ENCODE peak calls at places on chromosomes 6 and 20, in seven cellular contexts. One of them, this sample, is unnamed.

GRCh38 chr6:166104872-166105271 is 62.8 kb downstream of the TBXT start:
- DNase-seq in PC-9: no peak
- DNase-seq in GM23338: no peak
- DNase-seq in tibial nerve: no peak
- DNase-seq in foreskin keratinocyte: no peak
- DNase-seq in ascending aorta: no peak
- DNase-seq in vagina: no peak
- DNase-seq in this sample: no peak

GRCh38 chr20:6265204-6265904 is 142.5 kb upstream of the FERMT1 start:
- DNase-seq in PC-9: no peak
- DNase-seq in GM23338: peak; percentile 61
- DNase-seq in tibial nerve: no peak
- DNase-seq in foreskin keratinocyte: peak; percentile 70
- DNase-seq in ascending aorta: no peak
- DNase-seq in vagina: no peak
- DNase-seq in this sample: no peak

GRCh38 chr20:56223352-56223751 is 25.2 kb upstream of the MC3R start:
- DNase-seq in PC-9: no peak
- DNase-seq in GM23338: no peak
- DNase-seq in tibial nerve: no peak
- DNase-seq in foreskin keratinocyte: peak; percentile 76
- DNase-seq in ascending aorta: no peak
- DNase-seq in vagina: no peak
- DNase-seq in this sample: no peak

GRCh38 chr6:71489736-71490135 is 201.1 kb downstream of the OGFRL1 start:
- DNase-seq in PC-9: peak; percentile 98
- DNase-seq in GM23338: peak; percentile 15
- DNase-seq in tibial nerve: no peak
- DNase-seq in foreskin keratinocyte: peak; percentile 73
- DNase-seq in ascending aorta: no peak
- DNase-seq in vagina: no peak
- DNase-seq in this sample: no peak

GRCh38 chr20:48697845-48698491 is 129.8 kb downstream of the PREX1 start:
- DNase-seq in PC-9: peak; percentile 96
- DNase-seq in GM23338: no peak
- DNase-seq in tibial nerve: no peak
- DNase-seq in foreskin keratinocyte: peak; percentile 70
- DNase-seq in ascending aorta: peak; percentile 59
- DNase-seq in vagina: no peak
- DNase-seq in this sample: peak; percentile 26

GRCh38 chr6:169839493-169839892 is 88.1 kb downstream of the ERMARD start:
- DNase-seq in PC-9: no peak
- DNase-seq in GM23338: no peak
- DNase-seq in tibial nerve: no peak
- DNase-seq in foreskin keratinocyte: no peak
- DNase-seq in ascending aorta: no peak
- DNase-seq in vagina: peak; percentile 56
- DNase-seq in this sample: no peak

GRCh38 chr6:149545258-149545753 is 537 bp downstream of the PPIL4 start:
- DNase-seq in PC-9: peak; percentile 40
- DNase-seq in GM23338: peak; percentile 64
- DNase-seq in tibial nerve: no peak
- DNase-seq in foreskin keratinocyte: peak; percentile 54
- DNase-seq in ascending aorta: no peak
- DNase-seq in vagina: peak; percentile 87
- DNase-seq in this sample: peak; percentile 35

GRCh38 chr20:36273414-36274247 is 32.5 kb upstream of the DLGAP4 start:
- DNase-seq in PC-9: no peak
- DNase-seq in GM23338: peak; percentile 44
- DNase-seq in tibial nerve: no peak
- DNase-seq in foreskin keratinocyte: peak; percentile 12
- DNase-seq in ascending aorta: no peak
- DNase-seq in vagina: no peak
- DNase-seq in this sample: no peak

GRCh38 chr6:163529605-163530004 is 115.1 kb downstream of the QKI start:
- DNase-seq in PC-9: no peak
- DNase-seq in GM23338: no peak
- DNase-seq in tibial nerve: no peak
- DNase-seq in foreskin keratinocyte: peak; percentile 92
- DNase-seq in ascending aorta: no peak
- DNase-seq in vagina: no peak
- DNase-seq in this sample: no peak

GRCh38 chr6:12751694-12752304 is 35.2 kb downstream of the PHACTR1 start:
- DNase-seq in PC-9: no peak
- DNase-seq in GM23338: peak; percentile 90
- DNase-seq in tibial nerve: no peak
- DNase-seq in foreskin keratinocyte: peak; percentile 42
- DNase-seq in ascending aorta: no peak
- DNase-seq in vagina: no peak
- DNase-seq in this sample: no peak

GRCh38 chr20:49282584-49283171 is 4.8 kb upstream of the ZNFX1 start:
- DNase-seq in PC-9: no peak
- DNase-seq in GM23338: peak; percentile 42
- DNase-seq in tibial nerve: no peak
- DNase-seq in foreskin keratinocyte: no peak
- DNase-seq in ascending aorta: no peak
- DNase-seq in vagina: no peak
- DNase-seq in this sample: no peak

GRCh38 chr6:77341058-77341986 is 122.0 kb downstream of the HTR1B start:
- DNase-seq in PC-9: no peak
- DNase-seq in GM23338: no peak
- DNase-seq in tibial nerve: no peak
- DNase-seq in foreskin keratinocyte: no peak
- DNase-seq in ascending aorta: no peak
- DNase-seq in vagina: no peak
- DNase-seq in this sample: no peak

GRCh38 chr6:126094411-126094810 is 108.1 kb downstream of the TRMT11 start:
- DNase-seq in PC-9: no peak
- DNase-seq in GM23338: no peak
- DNase-seq in tibial nerve: no peak
- DNase-seq in foreskin keratinocyte: no peak
- DNase-seq in ascending aorta: no peak
- DNase-seq in vagina: no peak
- DNase-seq in this sample: no peak

GRCh38 chr6:137878810-137879285 is 11.8 kb downstream of the TNFAIP3 start:
- DNase-seq in PC-9: no peak
- DNase-seq in GM23338: peak; percentile 92
- DNase-seq in tibial nerve: no peak
- DNase-seq in foreskin keratinocyte: peak; percentile 3
- DNase-seq in ascending aorta: no peak
- DNase-seq in vagina: peak; percentile 72
- DNase-seq in this sample: no peak

GRCh38 chr6:137646506-137646905 is 152.3 kb upstream of the OLIG3 start:
- DNase-seq in PC-9: no peak
- DNase-seq in GM23338: no peak
- DNase-seq in tibial nerve: no peak
- DNase-seq in foreskin keratinocyte: no peak
- DNase-seq in ascending aorta: no peak
- DNase-seq in vagina: no peak
- DNase-seq in this sample: no peak

GRCh38 chr6:37565267-37566208 is 65.8 kb upstream of the CCDC167 start:
- DNase-seq in PC-9: no peak
- DNase-seq in GM23338: peak; percentile 85
- DNase-seq in tibial nerve: no peak
- DNase-seq in foreskin keratinocyte: no peak
- DNase-seq in ascending aorta: no peak
- DNase-seq in vagina: no peak
- DNase-seq in this sample: no peak

GRCh38 chr20:56187791-56188190 is 60.7 kb upstream of the MC3R start:
- DNase-seq in PC-9: no peak
- DNase-seq in GM23338: no peak
- DNase-seq in tibial nerve: no peak
- DNase-seq in foreskin keratinocyte: no peak
- DNase-seq in ascending aorta: no peak
- DNase-seq in vagina: no peak
- DNase-seq in this sample: no peak

GRCh38 chr20:49874601-49875116 is 40.7 kb downstream of the SPATA2 start:
- DNase-seq in PC-9: no peak
- DNase-seq in GM23338: no peak
- DNase-seq in tibial nerve: no peak
- DNase-seq in foreskin keratinocyte: no peak
- DNase-seq in ascending aorta: no peak
- DNase-seq in vagina: no peak
- DNase-seq in this sample: no peak

GRCh38 chr6:63571382-63571882 is 848 bp upstream of the LOC128125822 start:
- DNase-seq in PC-9: no peak
- DNase-seq in GM23338: peak; percentile 1
- DNase-seq in tibial nerve: no peak
- DNase-seq in foreskin keratinocyte: no peak
- DNase-seq in ascending aorta: no peak
- DNase-seq in vagina: no peak
- DNase-seq in this sample: no peak

GRCh38 chr6:88477411-88477810 is 311.3 kb upstream of the CNR1 start:
- DNase-seq in PC-9: no peak
- DNase-seq in GM23338: no peak
- DNase-seq in tibial nerve: no peak
- DNase-seq in foreskin keratinocyte: no peak
- DNase-seq in ascending aorta: no peak
- DNase-seq in vagina: no peak
- DNase-seq in this sample: no peak

GRCh38 chr6:56756219-56756789 is 113.6 kb upstream of the DST start:
- DNase-seq in PC-9: no peak
- DNase-seq in GM23338: no peak
- DNase-seq in tibial nerve: no peak
- DNase-seq in foreskin keratinocyte: no peak
- DNase-seq in ascending aorta: no peak
- DNase-seq in vagina: no peak
- DNase-seq in this sample: no peak

GRCh38 chr6:97778290-97779038 is 495.4 kb upstream of the MMS22L start:
- DNase-seq in PC-9: no peak
- DNase-seq in GM23338: peak; percentile 97
- DNase-seq in tibial nerve: no peak
- DNase-seq in foreskin keratinocyte: peak; percentile 34
- DNase-seq in ascending aorta: no peak
- DNase-seq in vagina: no peak
- DNase-seq in this sample: no peak
- H3K27ac ChIP-seq in PC-9: no peak overlapping the region
- H3K27ac ChIP-seq in GM23338: peak overlapping the region; percentile 94
- H3K27ac ChIP-seq in tibial nerve: no peak overlapping the region
- H3K27ac ChIP-seq in foreskin keratinocyte: no peak overlapping the region
- H3K27ac ChIP-seq in ascending aorta: no peak overlapping the region
- H3K27ac ChIP-seq in vagina: no peak overlapping the region
- H3K27ac ChIP-seq in this sample: no peak overlapping the region

DNA sequence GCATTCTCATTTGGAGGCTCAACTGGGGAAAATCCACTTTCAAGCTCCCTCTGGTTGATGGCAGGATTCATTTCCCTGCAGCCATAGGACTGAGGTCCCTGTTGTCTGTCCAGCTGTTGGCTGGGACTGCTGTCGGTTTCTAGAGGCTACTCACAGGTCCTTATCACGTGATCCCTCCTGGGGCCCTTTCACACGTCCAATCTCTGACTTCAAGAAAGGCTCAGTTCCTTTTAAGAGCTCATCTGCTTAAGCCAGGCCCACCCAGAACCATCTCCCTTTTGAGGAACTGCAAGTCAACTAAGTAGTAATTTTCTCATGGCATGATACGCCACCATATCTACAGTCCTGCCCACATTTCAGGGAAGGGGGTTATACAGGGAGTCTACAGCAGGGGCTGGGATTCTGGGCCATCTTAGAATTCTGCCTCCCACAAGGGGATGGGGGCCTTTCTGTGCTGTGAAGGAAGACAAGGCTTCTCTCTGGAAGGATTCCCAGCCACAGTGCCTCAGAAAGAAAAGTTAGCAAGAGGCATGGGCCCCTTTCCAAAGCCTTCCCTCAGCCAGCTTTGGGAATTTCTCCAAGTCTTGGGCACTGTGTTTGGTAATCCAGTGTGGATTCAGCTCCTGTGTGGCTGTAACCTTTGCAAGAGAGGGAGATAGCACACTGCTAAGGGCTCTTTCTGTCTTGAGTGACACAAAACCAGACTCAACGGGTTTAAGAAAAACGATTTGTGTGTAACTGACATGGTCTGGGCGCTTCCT is 66.4 kb downstream of the CTCFL start:
- DNase-seq in PC-9: no peak
- DNase-seq in GM23338: no peak
- DNase-seq in tibial nerve: no peak
- DNase-seq in foreskin keratinocyte: no peak
- DNase-seq in ascending aorta: no peak
- DNase-seq in vagina: no peak
- DNase-seq in this sample: no peak
- H3K27ac ChIP-seq in PC-9: no peak overlapping the region
- H3K27ac ChIP-seq in GM23338: no peak overlapping the region
- H3K27ac ChIP-seq in tibial nerve: no peak overlapping the region
- H3K27ac ChIP-seq in foreskin keratinocyte: no peak overlapping the region
- H3K27ac ChIP-seq in ascending aorta: peak overlapping the region; percentile 39
- H3K27ac ChIP-seq in vagina: no peak overlapping the region
- H3K27ac ChIP-seq in this sample: no peak overlapping the region

DNA sequence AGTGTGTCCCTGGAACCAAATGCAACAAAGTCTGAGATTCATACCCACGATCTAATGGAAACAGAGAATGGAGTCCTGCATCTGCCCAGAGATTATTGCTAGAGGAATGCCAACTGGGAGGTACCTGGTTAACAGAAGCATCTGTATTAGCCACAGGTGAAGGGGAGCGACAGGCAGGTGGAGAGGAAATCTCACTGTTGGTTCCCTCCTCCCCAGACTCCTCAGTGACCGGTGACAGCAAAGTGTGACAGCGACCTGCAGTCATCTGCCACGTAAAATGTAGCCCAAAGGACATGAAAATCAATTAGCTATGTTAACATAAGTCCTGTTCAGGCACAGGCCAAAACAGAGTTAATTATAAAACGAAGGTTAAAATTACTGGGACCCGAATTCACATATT is 336.6 kb downstream of the SYNE1 start:
- DNase-seq in PC-9: no peak
- DNase-seq in GM23338: no peak
- DNase-seq in tibial nerve: no peak
- DNase-seq in foreskin keratinocyte: no peak
- DNase-seq in ascending aorta: no peak
- DNase-seq in vagina: no peak
- DNase-seq in this sample: no peak
- H3K27ac ChIP-seq in PC-9: no peak overlapping the region
- H3K27ac ChIP-seq in GM23338: no peak overlapping the region
- H3K27ac ChIP-seq in tibial nerve: peak overlapping the region; percentile 92
- H3K27ac ChIP-seq in foreskin keratinocyte: no peak overlapping the region
- H3K27ac ChIP-seq in ascending aorta: peak overlapping the region; percentile 68
- H3K27ac ChIP-seq in vagina: peak overlapping the region; percentile 80
- H3K27ac ChIP-seq in this sample: no peak overlapping the region

DNA sequence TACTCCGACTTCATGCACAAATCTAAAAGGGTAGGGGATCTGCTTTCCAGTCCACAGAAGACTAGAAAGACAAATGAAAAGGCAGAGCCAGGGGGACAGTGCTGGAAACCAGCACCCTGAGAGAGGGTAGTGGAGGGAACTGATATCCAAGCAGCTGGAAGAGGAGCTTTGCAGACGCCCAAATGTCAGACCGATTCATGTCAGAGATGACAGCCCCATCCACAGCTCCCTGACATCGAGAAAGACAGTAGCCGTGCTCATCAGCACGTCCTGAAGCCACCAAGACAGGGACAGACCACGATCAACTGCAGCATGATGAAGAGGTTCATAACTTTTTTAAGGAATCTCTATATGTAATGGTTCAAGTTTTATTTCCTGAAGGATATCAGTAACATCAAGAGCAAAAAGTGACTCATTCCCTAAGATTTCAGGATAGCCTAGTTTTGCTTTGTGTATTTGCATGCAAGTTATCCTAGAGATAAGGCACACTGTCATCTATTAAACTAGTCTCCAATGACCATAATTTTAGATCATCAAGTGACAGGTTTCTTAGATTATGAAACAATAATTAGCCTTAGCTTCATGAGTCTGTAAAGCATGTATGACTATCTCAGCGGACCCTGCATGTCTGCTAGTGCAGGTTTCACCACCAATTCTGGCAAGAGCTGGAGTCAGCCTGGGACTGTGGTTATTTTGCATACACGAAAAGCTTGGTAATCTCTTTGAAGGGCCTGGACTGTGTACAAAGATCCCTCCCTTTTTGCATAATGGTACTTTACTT is 43.0 kb downstream of the PRDM1 start:
- DNase-seq in PC-9: peak; percentile 98
- DNase-seq in GM23338: no peak
- DNase-seq in tibial nerve: no peak
- DNase-seq in foreskin keratinocyte: peak; percentile 86
- DNase-seq in ascending aorta: no peak
- DNase-seq in vagina: no peak
- DNase-seq in this sample: no peak
- H3K27ac ChIP-seq in PC-9: peak overlapping the region; percentile 84
- H3K27ac ChIP-seq in GM23338: no peak overlapping the region
- H3K27ac ChIP-seq in tibial nerve: no peak overlapping the region
- H3K27ac ChIP-seq in foreskin keratinocyte: peak overlapping the region; percentile 32
- H3K27ac ChIP-seq in ascending aorta: no peak overlapping the region
- H3K27ac ChIP-seq in vagina: no peak overlapping the region
- H3K27ac ChIP-seq in this sample: no peak overlapping the region

This sample was measured in CD8-positive, alpha-beta memory T cell.